ENCODE peak calls at places on chromosomes 7 and 10, in eight cellular contexts. N is fibroblast of the aortic adventitia, V is AG09309, P is IMR-90, Y is breast epithelium, D is DND-41, H is GM23338, K is K562. Q is an unnamed sample.

GRCh38 chr7:82481499-82482097 is 38.0 kb upstream of the CACNA2D1 start:
- DNase-seq in H (peak; percentile 58), K (no peak), N (peak; percentile 62), P (peak; percentile 43), D (no peak), V (peak; percentile 2), Y (no peak), Q (peak; percentile 46)

GRCh38 chr7:67453981-67454380 is 457.3 kb downstream of the TYW1 start:
- DNase-seq in P (no peak), V (no peak), D (no peak), N (no peak), K (peak; percentile 55), Y (no peak), H (no peak), Q (no peak)

GRCh38 chr10:103800789-103801540 is 54.4 kb downstream of the SH3PXD2A start:
- DNase-seq in V (no peak), Y (peak; percentile 80), K (no peak), H (no peak), N (no peak), D (no peak), P (peak; percentile 82), Q (no peak)

GRCh38 chr10:121240011-121240410 is 358.2 kb downstream of the FGFR2 start:
- DNase-seq in Y (no peak), V (no peak), D (no peak), K (no peak), P (no peak), N (no peak), H (no peak), Q (no peak)

GRCh38 chr7:78265486-78265885 is 466.9 kb downstream of the PHTF2 start:
- DNase-seq in V (no peak), P (no peak), Y (no peak), N (no peak), D (no peak), H (no peak), K (no peak), Q (no peak)

GRCh38 chr7:133984023-133984422 is 143.1 kb upstream of the LRGUK start:
- DNase-seq in K (no peak), P (no peak), N (no peak), V (no peak), H (no peak), Y (no peak), D (no peak), Q (no peak)

GRCh38 chr7:73824986-73825385 is 5.8 kb upstream of the CLDN4 start:
- DNase-seq in N (no peak), K (peak; percentile 4), P (no peak), D (no peak), V (no peak), Y (peak; percentile 74), H (no peak), Q (no peak)

GRCh38 chr10:71437537-71438058 is 40.9 kb downstream of the CDH23 start:
- DNase-seq in H (no peak), V (no peak), N (peak; percentile 12), Y (no peak), K (no peak), P (no peak), D (no peak), Q (no peak)

GRCh38 chr10:6300106-6300783 is 97.5 kb downstream of the PFKFB3 start:
- DNase-seq in H (no peak), V (peak; percentile 44), P (peak; percentile 56), D (peak; percentile 47), N (peak; percentile 54), K (no peak), Y (peak; percentile 54), Q (peak; percentile 73)

GRCh38 chr7:74012842-74013249 is 15.1 kb upstream of the ELN start:
- DNase-seq in P (peak; percentile 29), H (peak; percentile 28), V (no peak), Y (no peak), N (peak; percentile 32), D (no peak), K (no peak), Q (no peak)

GRCh38 chr10:29120216-29120615 is 168.7 kb upstream of the LYZL1 start:
- DNase-seq in H (no peak), Y (peak; percentile 38), K (no peak), P (peak; percentile 89), V (peak; percentile 33), D (no peak), N (peak; percentile 54), Q (peak; percentile 58)

GRCh38 chr7:140541513-140542192 is 62.3 kb upstream of the MKRN1 start:
- DNase-seq in D (no peak), Y (peak; percentile 58), K (peak; percentile 66), V (peak; percentile 69), N (peak; percentile 95), H (peak; percentile 96), P (peak; percentile 96), Q (peak; percentile 93)

GRCh38 chr7:20542594-20542993 is 72.9 kb upstream of the ABCB5 start:
- DNase-seq in V (no peak), D (no peak), N (peak; percentile 65), P (no peak), K (no peak), H (no peak), Y (no peak), Q (peak; percentile 19)

GRCh38 chr10:11488126-11488525 is 123.3 kb downstream of the USP6NL start:
- DNase-seq in H (no peak), P (no peak), N (no peak), V (no peak), D (no peak), K (no peak), Y (no peak), Q (peak; percentile 10)

GRCh38 chr7:16758634-16759602 is 5.4 kb downstream of the TSPAN13 start:
- DNase-seq in Y (no peak), N (no peak), P (no peak), D (no peak), V (no peak), K (no peak), H (no peak), Q (no peak)

GRCh38 chr7:117091721-117092120 is 138.4 kb downstream of the ST7 start:
- DNase-seq in H (no peak), P (no peak), D (no peak), N (no peak), V (no peak), Y (no peak), K (no peak), Q (no peak)

GRCh38 chr7:30681262-30682130 is 760 bp downstream of the CRHR2 start:
- DNase-seq in V (no peak), N (no peak), H (peak; percentile 87), D (no peak), P (no peak), K (no peak), Y (no peak), Q (no peak)
- H3K4me3 ChIP-seq in V (no peak overlapping the region), N (no peak overlapping the region), H (peak overlapping the region; percentile 75), D (no peak overlapping the region), P (no peak overlapping the region), K (no peak overlapping the region), Y (peak overlapping the region; percentile 39), Q (no peak overlapping the region)

GRCh38 chr10:50326757-50327701 is 75.7 kb upstream of the ASAH2 start:
- DNase-seq in K (peak; percentile 91), Y (no peak), V (peak; percentile 85), H (no peak), D (no peak), N (peak; percentile 95), P (peak; percentile 72), Q (peak; percentile 81)
- H3K4me3 ChIP-seq in K (peak overlapping the region; percentile 38), Y (peak overlapping the region; percentile 7), V (no peak overlapping the region), H (no peak overlapping the region), D (no peak overlapping the region), N (peak overlapping the region; percentile 43), P (no peak overlapping the region), Q (no peak overlapping the region)

DNA sequence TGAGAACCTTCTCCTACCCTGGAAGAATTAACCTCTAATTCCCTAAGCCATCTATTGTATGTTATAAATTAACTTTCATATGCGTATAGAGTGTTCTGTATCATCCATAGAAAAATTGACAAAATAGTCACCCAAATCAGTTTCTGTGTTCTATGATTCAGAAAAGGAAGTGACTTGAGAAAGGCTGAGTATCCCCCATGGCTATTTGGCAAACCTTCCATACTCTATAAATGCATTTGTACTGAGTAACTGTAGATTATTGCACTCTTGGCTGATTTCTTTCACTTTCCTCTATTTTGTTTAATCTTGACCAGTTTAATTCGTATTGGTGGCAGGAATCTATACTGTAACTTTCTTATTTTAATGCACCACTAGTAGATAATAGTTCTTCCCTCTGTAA is 182.2 kb downstream of the HTR7 start:
- DNase-seq in V (peak; percentile 23), P (peak; percentile 35), N (peak; percentile 71), H (no peak), Y (no peak), D (no peak), K (no peak), Q (peak; percentile 87)
- H3K4me3 ChIP-seq in V (no peak overlapping the region), P (no peak overlapping the region), N (no peak overlapping the region), H (no peak overlapping the region), Y (no peak overlapping the region), D (no peak overlapping the region), K (no peak overlapping the region), Q (no peak overlapping the region)

DNA sequence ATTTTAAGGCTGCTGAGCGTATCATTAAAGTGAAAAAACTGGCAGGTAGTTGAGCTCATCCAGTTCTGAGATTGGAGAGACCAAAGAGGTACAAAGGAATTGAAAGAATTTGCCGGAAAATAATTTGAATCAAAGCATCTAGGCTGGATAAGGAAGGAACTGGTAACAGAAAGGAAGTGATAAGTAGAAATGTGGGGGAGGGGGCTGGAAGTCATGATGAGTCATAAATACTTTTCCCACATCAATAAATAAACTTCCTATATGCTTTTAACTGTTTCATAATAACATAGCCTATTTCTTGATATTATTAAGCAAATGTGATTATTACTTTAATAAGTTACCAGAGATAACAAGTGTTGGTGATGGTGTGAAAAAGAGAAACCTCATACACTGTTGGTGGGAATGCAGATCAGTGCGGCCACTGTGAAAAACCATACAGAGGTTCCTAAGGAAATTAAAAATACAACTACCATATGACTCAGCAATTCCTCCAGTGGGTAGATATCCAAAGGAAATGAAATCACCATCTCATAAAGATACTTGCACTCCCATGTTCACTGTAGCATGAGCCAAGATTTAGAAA is 27.0 kb downstream of the ZNF438 start:
- DNase-seq in H (no peak), N (peak; percentile 93), D (no peak), V (peak; percentile 71), P (peak; percentile 90), Y (no peak), K (no peak), Q (peak; percentile 93)
- H3K4me3 ChIP-seq in H (no peak overlapping the region), N (no peak overlapping the region), D (no peak overlapping the region), V (no peak overlapping the region), P (no peak overlapping the region), Y (no peak overlapping the region), K (no peak overlapping the region), Q (no peak overlapping the region)